ENCODE peak calls at places on chromosomes 7 and 10, in nine cellular contexts. One of them, this sample, is unnamed.

GRCh38 chr7:83347836-83348482 is 185.3 kb upstream of the PCLO start:
- DNase-seq in neural progenitor cell: no peak
- DNase-seq in heart right ventricle: no peak
- DNase-seq in IMR-90: peak; percentile 65
- DNase-seq in effector memory CD4-positive, alpha-beta T cell: no peak
- DNase-seq in brain microvascular endothelial cell: peak; percentile 83
- DNase-seq in CD8-positive, alpha-beta memory T cell: no peak
- DNase-seq in cardiac muscle cell: peak; percentile 70
- DNase-seq in mesendoderm: peak; percentile 83
- DNase-seq in this sample: no peak

GRCh38 chr10:58782876-58783859 is 270.5 kb downstream of the BICC1 start:
- DNase-seq in neural progenitor cell: no peak
- DNase-seq in heart right ventricle: peak; percentile 52
- DNase-seq in IMR-90: peak; percentile 25
- DNase-seq in effector memory CD4-positive, alpha-beta T cell: no peak
- DNase-seq in brain microvascular endothelial cell: no peak
- DNase-seq in CD8-positive, alpha-beta memory T cell: no peak
- DNase-seq in cardiac muscle cell: peak; percentile 88
- DNase-seq in mesendoderm: no peak
- DNase-seq in this sample: no peak

GRCh38 chr10:69968830-69969229 is 83.8 kb upstream of the MACROH2A2 start:
- DNase-seq in neural progenitor cell: peak; percentile 63
- DNase-seq in heart right ventricle: no peak
- DNase-seq in IMR-90: peak; percentile 33
- DNase-seq in effector memory CD4-positive, alpha-beta T cell: no peak
- DNase-seq in brain microvascular endothelial cell: no peak
- DNase-seq in CD8-positive, alpha-beta memory T cell: no peak
- DNase-seq in cardiac muscle cell: no peak
- DNase-seq in mesendoderm: peak; percentile 74
- DNase-seq in this sample: no peak

GRCh38 chr10:114872519-114873087 is 51.0 kb downstream of the FHIP2A start:
- DNase-seq in neural progenitor cell: no peak
- DNase-seq in heart right ventricle: no peak
- DNase-seq in IMR-90: no peak
- DNase-seq in effector memory CD4-positive, alpha-beta T cell: no peak
- DNase-seq in brain microvascular endothelial cell: no peak
- DNase-seq in CD8-positive, alpha-beta memory T cell: no peak
- DNase-seq in cardiac muscle cell: no peak
- DNase-seq in mesendoderm: no peak
- DNase-seq in this sample: no peak

GRCh38 chr10:32446701-32447406 is 914 bp downstream of the CCDC7 start:
- DNase-seq in neural progenitor cell: no peak
- DNase-seq in heart right ventricle: no peak
- DNase-seq in IMR-90: peak; percentile 22
- DNase-seq in effector memory CD4-positive, alpha-beta T cell: no peak
- DNase-seq in brain microvascular endothelial cell: no peak
- DNase-seq in CD8-positive, alpha-beta memory T cell: no peak
- DNase-seq in cardiac muscle cell: peak; percentile 55
- DNase-seq in mesendoderm: peak; percentile 33
- DNase-seq in this sample: no peak

GRCh38 chr10:22010973-22011408 is 7.5 kb upstream of the DNAJC1 start:
- DNase-seq in neural progenitor cell: no peak
- DNase-seq in heart right ventricle: no peak
- DNase-seq in IMR-90: peak; percentile 4
- DNase-seq in effector memory CD4-positive, alpha-beta T cell: no peak
- DNase-seq in brain microvascular endothelial cell: no peak
- DNase-seq in CD8-positive, alpha-beta memory T cell: peak; percentile 26
- DNase-seq in cardiac muscle cell: peak; percentile 57
- DNase-seq in mesendoderm: no peak
- DNase-seq in this sample: no peak

GRCh38 chr10:88386204-88386877 is 196.8 kb downstream of the RNLS start:
- DNase-seq in neural progenitor cell: no peak
- DNase-seq in heart right ventricle: no peak
- DNase-seq in IMR-90: no peak
- DNase-seq in effector memory CD4-positive, alpha-beta T cell: no peak
- DNase-seq in brain microvascular endothelial cell: peak; percentile 14
- DNase-seq in CD8-positive, alpha-beta memory T cell: no peak
- DNase-seq in cardiac muscle cell: peak; percentile 54
- DNase-seq in mesendoderm: peak; percentile 20
- DNase-seq in this sample: no peak

GRCh38 chr7:77327067-77327931 is 88.8 kb downstream of the GSAP start:
- DNase-seq in neural progenitor cell: no peak
- DNase-seq in heart right ventricle: peak; percentile 29
- DNase-seq in IMR-90: peak; percentile 91
- DNase-seq in effector memory CD4-positive, alpha-beta T cell: no peak
- DNase-seq in brain microvascular endothelial cell: peak; percentile 72
- DNase-seq in CD8-positive, alpha-beta memory T cell: no peak
- DNase-seq in cardiac muscle cell: peak; percentile 86
- DNase-seq in mesendoderm: peak; percentile 54
- DNase-seq in this sample: peak; percentile 79

GRCh38 chr10:100781145-100781665 is 35.8 kb downstream of the PAX2 start:
- DNase-seq in neural progenitor cell: no peak
- DNase-seq in heart right ventricle: no peak
- DNase-seq in IMR-90: no peak
- DNase-seq in effector memory CD4-positive, alpha-beta T cell: no peak
- DNase-seq in brain microvascular endothelial cell: no peak
- DNase-seq in CD8-positive, alpha-beta memory T cell: no peak
- DNase-seq in cardiac muscle cell: no peak
- DNase-seq in mesendoderm: no peak
- DNase-seq in this sample: no peak

GRCh38 chr7:28581351-28581750 is 169.0 kb downstream of the CREB5 start:
- DNase-seq in neural progenitor cell: no peak
- DNase-seq in heart right ventricle: no peak
- DNase-seq in IMR-90: no peak
- DNase-seq in effector memory CD4-positive, alpha-beta T cell: no peak
- DNase-seq in brain microvascular endothelial cell: no peak
- DNase-seq in CD8-positive, alpha-beta memory T cell: no peak
- DNase-seq in cardiac muscle cell: no peak
- DNase-seq in mesendoderm: no peak
- DNase-seq in this sample: no peak

GRCh38 chr7:138396251-138397070 is 63.6 kb upstream of the TRIM24 start:
- DNase-seq in neural progenitor cell: peak; percentile 72
- DNase-seq in heart right ventricle: no peak
- DNase-seq in IMR-90: no peak
- DNase-seq in effector memory CD4-positive, alpha-beta T cell: no peak
- DNase-seq in brain microvascular endothelial cell: no peak
- DNase-seq in CD8-positive, alpha-beta memory T cell: no peak
- DNase-seq in cardiac muscle cell: no peak
- DNase-seq in mesendoderm: peak; percentile 96
- DNase-seq in this sample: no peak

GRCh38 chr10:4459531-4459930 is 366.5 kb upstream of the AKR1E2 start:
- DNase-seq in neural progenitor cell: no peak
- DNase-seq in heart right ventricle: no peak
- DNase-seq in IMR-90: peak; percentile 70
- DNase-seq in effector memory CD4-positive, alpha-beta T cell: no peak
- DNase-seq in brain microvascular endothelial cell: peak; percentile 91
- DNase-seq in CD8-positive, alpha-beta memory T cell: no peak
- DNase-seq in cardiac muscle cell: peak; percentile 60
- DNase-seq in mesendoderm: no peak
- DNase-seq in this sample: no peak

GRCh38 chr7:50508471-50508943 is 56.7 kb downstream of the DDC start:
- DNase-seq in neural progenitor cell: no peak
- DNase-seq in heart right ventricle: no peak
- DNase-seq in IMR-90: no peak
- DNase-seq in effector memory CD4-positive, alpha-beta T cell: no peak
- DNase-seq in brain microvascular endothelial cell: no peak
- DNase-seq in CD8-positive, alpha-beta memory T cell: no peak
- DNase-seq in cardiac muscle cell: no peak
- DNase-seq in mesendoderm: no peak
- DNase-seq in this sample: no peak

GRCh38 chr10:109961181-109962001 is 38.1 kb upstream of the XPNPEP1 start:
- DNase-seq in neural progenitor cell: no peak
- DNase-seq in heart right ventricle: no peak
- DNase-seq in IMR-90: peak; percentile 69
- DNase-seq in effector memory CD4-positive, alpha-beta T cell: no peak
- DNase-seq in brain microvascular endothelial cell: peak; percentile 57
- DNase-seq in CD8-positive, alpha-beta memory T cell: no peak
- DNase-seq in cardiac muscle cell: no peak
- DNase-seq in mesendoderm: peak; percentile 82
- DNase-seq in this sample: no peak

GRCh38 chr10:21030096-21030495 is 133.0 kb upstream of the NEBL start:
- DNase-seq in neural progenitor cell: no peak
- DNase-seq in heart right ventricle: no peak
- DNase-seq in IMR-90: no peak
- DNase-seq in effector memory CD4-positive, alpha-beta T cell: no peak
- DNase-seq in brain microvascular endothelial cell: peak; percentile 38
- DNase-seq in CD8-positive, alpha-beta memory T cell: no peak
- DNase-seq in cardiac muscle cell: peak; percentile 93
- DNase-seq in mesendoderm: no peak
- DNase-seq in this sample: no peak

GRCh38 chr7:155457544-155458316 is at the start of gene EN2:
- DNase-seq in neural progenitor cell: peak; percentile 57
- DNase-seq in heart right ventricle: no peak
- DNase-seq in IMR-90: no peak
- DNase-seq in effector memory CD4-positive, alpha-beta T cell: no peak
- DNase-seq in brain microvascular endothelial cell: no peak
- DNase-seq in CD8-positive, alpha-beta memory T cell: no peak
- DNase-seq in cardiac muscle cell: no peak
- DNase-seq in mesendoderm: peak; percentile 37
- DNase-seq in this sample: no peak

GRCh38 chr10:110993024-110993693 is 73.8 kb downstream of the SHOC2 start:
- DNase-seq in neural progenitor cell: no peak
- DNase-seq in heart right ventricle: no peak
- DNase-seq in IMR-90: peak; percentile 91
- DNase-seq in effector memory CD4-positive, alpha-beta T cell: no peak
- DNase-seq in brain microvascular endothelial cell: peak; percentile 70
- DNase-seq in CD8-positive, alpha-beta memory T cell: peak; percentile 61
- DNase-seq in cardiac muscle cell: peak; percentile 70
- DNase-seq in mesendoderm: no peak
- DNase-seq in this sample: no peak

GRCh38 chr10:16386855-16387254 is 50.0 kb upstream of the PTER start:
- DNase-seq in neural progenitor cell: peak; percentile 3
- DNase-seq in heart right ventricle: no peak
- DNase-seq in IMR-90: no peak
- DNase-seq in effector memory CD4-positive, alpha-beta T cell: no peak
- DNase-seq in brain microvascular endothelial cell: no peak
- DNase-seq in CD8-positive, alpha-beta memory T cell: no peak
- DNase-seq in cardiac muscle cell: no peak
- DNase-seq in mesendoderm: peak; percentile 31
- DNase-seq in this sample: no peak

GRCh38 chr7:130369831-130370230 is 10.5 kb upstream of the CPA1 start:
- DNase-seq in neural progenitor cell: no peak
- DNase-seq in heart right ventricle: no peak
- DNase-seq in IMR-90: no peak
- DNase-seq in effector memory CD4-positive, alpha-beta T cell: no peak
- DNase-seq in brain microvascular endothelial cell: peak; percentile 32
- DNase-seq in CD8-positive, alpha-beta memory T cell: no peak
- DNase-seq in cardiac muscle cell: no peak
- DNase-seq in mesendoderm: no peak
- DNase-seq in this sample: no peak

GRCh38 chr7:3042301-3042700 is 1.4 kb downstream of the CARD11 start:
- DNase-seq in neural progenitor cell: no peak
- DNase-seq in heart right ventricle: no peak
- DNase-seq in IMR-90: no peak
- DNase-seq in effector memory CD4-positive, alpha-beta T cell: no peak
- DNase-seq in brain microvascular endothelial cell: no peak
- DNase-seq in CD8-positive, alpha-beta memory T cell: no peak
- DNase-seq in cardiac muscle cell: no peak
- DNase-seq in mesendoderm: no peak
- DNase-seq in this sample: no peak
- H3K4me3 ChIP-seq in neural progenitor cell: no peak overlapping the region
- H3K4me3 ChIP-seq in heart right ventricle: no peak overlapping the region
- H3K4me3 ChIP-seq in IMR-90: no peak overlapping the region
- H3K4me3 ChIP-seq in effector memory CD4-positive, alpha-beta T cell: peak overlapping the region; percentile 97
- H3K4me3 ChIP-seq in brain microvascular endothelial cell: no peak overlapping the region
- H3K4me3 ChIP-seq in CD8-positive, alpha-beta memory T cell: peak overlapping the region; percentile 82
- H3K4me3 ChIP-seq in cardiac muscle cell: no peak overlapping the region
- H3K4me3 ChIP-seq in mesendoderm: no peak overlapping the region
- H3K4me3 ChIP-seq in this sample: no peak overlapping the region

GRCh38 chr10:86023931-86024554 is 342.6 kb downstream of the GRID1 start:
- DNase-seq in neural progenitor cell: no peak
- DNase-seq in heart right ventricle: no peak
- DNase-seq in IMR-90: no peak
- DNase-seq in effector memory CD4-positive, alpha-beta T cell: no peak
- DNase-seq in brain microvascular endothelial cell: no peak
- DNase-seq in CD8-positive, alpha-beta memory T cell: no peak
- DNase-seq in cardiac muscle cell: no peak
- DNase-seq in mesendoderm: peak; percentile 86
- DNase-seq in this sample: no peak

GRCh38 chr10:86027346-86027745 is 339.2 kb downstream of the GRID1 start:
- DNase-seq in neural progenitor cell: no peak
- DNase-seq in heart right ventricle: no peak
- DNase-seq in IMR-90: no peak
- DNase-seq in effector memory CD4-positive, alpha-beta T cell: no peak
- DNase-seq in brain microvascular endothelial cell: no peak
- DNase-seq in CD8-positive, alpha-beta memory T cell: no peak
- DNase-seq in cardiac muscle cell: no peak
- DNase-seq in mesendoderm: no peak
- DNase-seq in this sample: no peak

GRCh38 chr10:86024555-86025001 is 342.0 kb downstream of the GRID1 start:
- DNase-seq in neural progenitor cell: no peak
- DNase-seq in heart right ventricle: no peak
- DNase-seq in IMR-90: no peak
- DNase-seq in effector memory CD4-positive, alpha-beta T cell: no peak
- DNase-seq in brain microvascular endothelial cell: no peak
- DNase-seq in CD8-positive, alpha-beta memory T cell: no peak
- DNase-seq in cardiac muscle cell: no peak
- DNase-seq in mesendoderm: peak; percentile 76
- DNase-seq in this sample: no peak

GRCh38 chr10:86023336-86023735 is 343.3 kb downstream of the GRID1 start:
- DNase-seq in neural progenitor cell: no peak
- DNase-seq in heart right ventricle: no peak
- DNase-seq in IMR-90: no peak
- DNase-seq in effector memory CD4-positive, alpha-beta T cell: no peak
- DNase-seq in brain microvascular endothelial cell: no peak
- DNase-seq in CD8-positive, alpha-beta memory T cell: no peak
- DNase-seq in cardiac muscle cell: no peak
- DNase-seq in mesendoderm: no peak
- DNase-seq in this sample: no peak

GRCh38 chr10:86025509-86025908 is 341.1 kb downstream of the GRID1 start:
- DNase-seq in neural progenitor cell: no peak
- DNase-seq in heart right ventricle: no peak
- DNase-seq in IMR-90: no peak
- DNase-seq in effector memory CD4-positive, alpha-beta T cell: no peak
- DNase-seq in brain microvascular endothelial cell: no peak
- DNase-seq in CD8-positive, alpha-beta memory T cell: no peak
- DNase-seq in cardiac muscle cell: no peak
- DNase-seq in mesendoderm: no peak
- DNase-seq in this sample: no peak
- H3K4me3 ChIP-seq in neural progenitor cell: no peak overlapping the region
- H3K4me3 ChIP-seq in heart right ventricle: no peak overlapping the region
- H3K4me3 ChIP-seq in IMR-90: no peak overlapping the region
- H3K4me3 ChIP-seq in effector memory CD4-positive, alpha-beta T cell: no peak overlapping the region
- H3K4me3 ChIP-seq in brain microvascular endothelial cell: no peak overlapping the region
- H3K4me3 ChIP-seq in CD8-positive, alpha-beta memory T cell: no peak overlapping the region
- H3K4me3 ChIP-seq in cardiac muscle cell: no peak overlapping the region
- H3K4me3 ChIP-seq in mesendoderm: no peak overlapping the region
- H3K4me3 ChIP-seq in this sample: no peak overlapping the region

GRCh38 chr7:19024261-19024660 is 93.2 kb downstream of the TWIST1 start:
- DNase-seq in neural progenitor cell: no peak
- DNase-seq in heart right ventricle: no peak
- DNase-seq in IMR-90: peak; percentile 85
- DNase-seq in effector memory CD4-positive, alpha-beta T cell: no peak
- DNase-seq in brain microvascular endothelial cell: peak; percentile 75
- DNase-seq in CD8-positive, alpha-beta memory T cell: no peak
- DNase-seq in cardiac muscle cell: peak; percentile 89
- DNase-seq in mesendoderm: no peak
- DNase-seq in this sample: no peak
- H3K4me3 ChIP-seq in neural progenitor cell: no peak overlapping the region
- H3K4me3 ChIP-seq in heart right ventricle: no peak overlapping the region
- H3K4me3 ChIP-seq in IMR-90: no peak overlapping the region
- H3K4me3 ChIP-seq in effector memory CD4-positive, alpha-beta T cell: no peak overlapping the region
- H3K4me3 ChIP-seq in brain microvascular endothelial cell: no peak overlapping the region
- H3K4me3 ChIP-seq in CD8-positive, alpha-beta memory T cell: no peak overlapping the region
- H3K4me3 ChIP-seq in cardiac muscle cell: no peak overlapping the region
- H3K4me3 ChIP-seq in mesendoderm: no peak overlapping the region
- H3K4me3 ChIP-seq in this sample: no peak overlapping the region

GRCh38 chr7:80185571-80185970 is 50.9 kb downstream of the GNAI1 start:
- DNase-seq in neural progenitor cell: no peak
- DNase-seq in heart right ventricle: no peak
- DNase-seq in IMR-90: no peak
- DNase-seq in effector memory CD4-positive, alpha-beta T cell: no peak
- DNase-seq in brain microvascular endothelial cell: no peak
- DNase-seq in CD8-positive, alpha-beta memory T cell: no peak
- DNase-seq in cardiac muscle cell: no peak
- DNase-seq in mesendoderm: no peak
- DNase-seq in this sample: no peak
- H3K4me3 ChIP-seq in neural progenitor cell: no peak overlapping the region
- H3K4me3 ChIP-seq in heart right ventricle: no peak overlapping the region
- H3K4me3 ChIP-seq in IMR-90: no peak overlapping the region
- H3K4me3 ChIP-seq in effector memory CD4-positive, alpha-beta T cell: no peak overlapping the region
- H3K4me3 ChIP-seq in brain microvascular endothelial cell: no peak overlapping the region
- H3K4me3 ChIP-seq in CD8-positive, alpha-beta memory T cell: no peak overlapping the region
- H3K4me3 ChIP-seq in cardiac muscle cell: no peak overlapping the region
- H3K4me3 ChIP-seq in mesendoderm: no peak overlapping the region
- H3K4me3 ChIP-seq in this sample: no peak overlapping the region

This sample was measured in ascending aorta.